ENCODE peak calls at places on chromosomes 12 and 14, in six cellular contexts. J is K562, U is SK-N-SH, L is HepG2, O is H1, W is GM12878. T is an unnamed sample.

GRCh38 chr12:112937741-112938719 is at the start of gene OAS3:
- DNase-seq in J (peak; percentile 54), U (peak; percentile 78), L (peak; percentile 77), O (peak; percentile 59), W (peak; percentile 45), T (peak; percentile 73)

GRCh38 chr14:64891839-64892375 is 12.2 kb upstream of the SPTB start:
- DNase-seq in J (peak; percentile 30), U (peak; percentile 48), L (peak; percentile 56), O (no peak), W (peak; percentile 36), T (peak; percentile 80)

GRCh38 chr14:91332448-91333059 is 85.1 kb downstream of the CCDC88C start:
- DNase-seq in J (peak; percentile 37), U (no peak), L (peak; percentile 14), O (no peak), W (no peak), T (no peak)

GRCh38 chr14:32611752-32612151 is 282.7 kb downstream of the AKAP6 start:
- DNase-seq in J (no peak), U (no peak), L (no peak), O (no peak), W (no peak), T (no peak)

GRCh38 chr14:105201928-105202513 is 20.9 kb upstream of the NUDT14 start:
- DNase-seq in J (no peak), U (no peak), L (no peak), O (no peak), W (peak; percentile 8), T (no peak)

GRCh38 chr12:80056845-80057244 is 42.5 kb upstream of the OTOGL start:
- DNase-seq in J (no peak), U (no peak), L (no peak), O (no peak), W (no peak), T (no peak)

GRCh38 chr12:113164014-113164413 is 14.5 kb downstream of the CFAP73 start:
- DNase-seq in J (no peak), U (no peak), L (no peak), O (no peak), W (no peak), T (no peak)

GRCh38 chr12:111523587-111523986 is 75.5 kb downstream of the ATXN2 start:
- DNase-seq in J (no peak), U (no peak), L (no peak), O (no peak), W (no peak), T (no peak)

DNA sequence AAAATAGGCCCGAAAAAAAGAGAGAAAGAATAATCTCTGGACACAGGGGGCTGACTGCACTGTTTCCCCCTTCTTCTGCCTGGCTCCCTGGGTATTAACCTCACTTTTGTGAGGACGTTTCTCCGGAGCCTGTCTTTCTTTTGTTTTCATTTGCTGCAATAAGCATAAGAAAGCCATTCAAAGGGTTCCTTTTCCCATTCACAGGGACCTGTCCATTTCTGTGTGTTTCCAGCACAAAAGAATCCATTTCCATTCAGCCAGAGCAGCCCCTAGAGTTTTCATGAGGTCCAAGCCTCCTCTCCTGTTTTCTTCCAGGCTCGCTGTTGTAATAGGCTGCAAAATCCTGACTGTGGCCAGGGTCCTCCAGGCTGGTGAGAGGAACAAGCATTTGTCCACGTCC is 16.8 kb downstream of the PLXNC1 start:
- DNase-seq in J (no peak), U (no peak), L (no peak), O (no peak), W (no peak), T (no peak)
- TF ChIP-seq EP300 in J (no peak), U (no peak), L (no peak), O (no peak), W (no peak), T (no peak)

GRCh38 chr12:132170637-132171292 is 26.5 kb downstream of the NOC4L start:
- DNase-seq in J (no peak), U (no peak), L (no peak), O (no peak), W (no peak), T (no peak)
- TF ChIP-seq MAX in J (no peak), U (no peak), L (no peak), O (no peak), W (no peak), T (no peak)

DNA sequence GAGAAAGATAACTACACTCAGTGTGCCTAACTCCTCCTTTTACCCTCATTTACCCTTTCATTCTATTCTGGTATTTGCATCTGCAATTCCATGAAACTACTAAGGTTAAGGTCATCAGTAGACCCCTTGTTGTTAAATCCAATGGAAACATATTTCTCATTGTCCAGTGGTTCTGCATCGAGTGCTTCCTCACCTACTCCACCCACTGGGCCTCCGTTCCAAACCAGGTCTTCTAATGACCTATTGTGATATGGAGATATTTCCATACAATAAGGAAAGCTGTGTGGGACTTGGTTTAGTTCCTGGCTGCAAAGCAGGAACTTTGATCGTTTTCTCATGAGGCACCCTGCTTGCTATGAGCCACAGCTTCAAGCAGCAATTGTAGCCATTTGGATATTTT is 99.5 kb upstream of the FSCB start:
- DNase-seq in J (no peak), U (no peak), L (no peak), O (no peak), W (no peak), T (no peak)
- TF ChIP-seq EP300 in J (no peak), U (no peak), L (no peak), O (no peak), W (no peak), T (no peak)

GRCh38 chr14:69693823-69694729 is 72.9 kb upstream of the SRSF5 start:
- DNase-seq in J (peak; percentile 42), U (no peak), L (peak; percentile 86), O (no peak), W (no peak), T (peak; percentile 25)
- TF ChIP-seq MAX in J (peak; percentile 15), U (no peak), L (peak; percentile 77), O (no peak), W (no peak), T (no peak)